ENCODE peak calls at places on chromosomes 7 and 10, in four cellular contexts. O is AG08396, H is GDM1, K is anterior cingulate cortex. S is an unnamed sample.

GRCh38 chr10:123502983-123503382 is 163.2 kb upstream of the GPR26 start:
- DNase-seq in O (no peak), H (no peak), K (no peak), S (peak; percentile 46)

GRCh38 chr7:55549457-55549856 is 22.8 kb downstream of the VOPP1 start:
- DNase-seq in O (no peak), H (no peak), K (no peak), S (peak; percentile 73)

GRCh38 chr7:74461970-74462706 is 8.4 kb downstream of the GTF2IRD1 start:
- DNase-seq in O (no peak), H (no peak), K (no peak), S (no peak)

GRCh38 chr10:123559066-123559822 is 106.9 kb upstream of the GPR26 start:
- DNase-seq in O (peak; percentile 86), H (no peak), K (peak; percentile 86), S (peak; percentile 88)

GRCh38 chr10:26198119-26198518 is 18.5 kb upstream of the GAD2 start:
- DNase-seq in O (no peak), H (no peak), K (no peak), S (no peak)

GRCh38 chr7:137324796-137325700 is 18.5 kb downstream of the PTN start:
- DNase-seq in O (no peak), H (no peak), K (no peak), S (no peak)

GRCh38 chr10:77564781-77565589 is 72.6 kb downstream of the KCNMA1 start:
- DNase-seq in O (peak; percentile 50), H (no peak), K (no peak), S (no peak)

GRCh38 chr7:125195156-125195555 is 265.5 kb upstream of the POT1 start:
- DNase-seq in O (no peak), H (no peak), K (no peak), S (no peak)

GRCh38 chr10:113227045-113227444 is 277.0 kb downstream of the TCF7L2 start:
- DNase-seq in O (no peak), H (no peak), K (no peak), S (no peak)

GRCh38 chr7:40918701-40919271 is 784.0 kb downstream of the SUGCT start:
- DNase-seq in O (peak; percentile 57), H (no peak), K (no peak), S (no peak)